ENCODE peak calls at places on chromosome 10, in five cellular contexts. D is activated CD4-positive, CD25-positive, alpha-beta regulatory T cell treated with anti-CD3 and anti-CD28 coated beads, Interleukin-2, amount 50 U/mL, for 16 hours; X is GF-D8; N is heart right ventricle; Q is CD8-positive, alpha-beta memory T cell. P is an unnamed sample.

GRCh38 chr10:120949511-120950102 is 98.4 kb downstream of the WDR11 start:
- DNase-seq in D (no peak), X (no peak), N (no peak), Q (no peak), P (no peak)

GRCh38 chr10:118951218-118951617 is 78.3 kb upstream of the NANOS1 start:
- DNase-seq in D (no peak), X (no peak), N (no peak), Q (no peak), P (no peak)

GRCh38 chr10:102642553-102643345 is 1.5 kb upstream of the TRIM8 start:
- DNase-seq in D (peak), X (peak), N (peak), Q (peak), P (no peak)

GRCh38 chr10:87550741-87551140 is 46.0 kb downstream of the MINPP1 start:
- DNase-seq in D (no peak), X (no peak), N (no peak), Q (no peak), P (no peak)

GRCh38 chr10:22597142-22597541 is 117.2 kb downstream of the PIP4K2A start:
- DNase-seq in D (no peak), X (no peak), N (no peak), Q (peak), P (no peak)

GRCh38 chr10:49310460-49310859 is 11.5 kb downstream of the C10orf71 start:
- DNase-seq in D (no peak), X (no peak), N (no peak), Q (no peak), P (no peak)

GRCh38 chr10:14477408-14477710 is 146.6 kb upstream of the FRMD4A start:
- DNase-seq in D (no peak), X (no peak), N (no peak), Q (no peak), P (no peak)

GRCh38 chr10:118590334-118590733 is 5.1 kb downstream of the PRLHR start:
- DNase-seq in D (no peak), X (no peak), N (no peak), Q (no peak), P (no peak)

GRCh38 chr10:50464004-50464409 is 159.7 kb downstream of the SGMS1 start:
- DNase-seq in D (no peak), X (peak), N (no peak), Q (no peak), P (no peak)

GRCh38 chr10:93461807-93462178 is 20.3 kb downstream of the MYOF start:
- DNase-seq in D (no peak), X (no peak), N (no peak), Q (no peak), P (no peak)

GRCh38 chr10:86671419-86671818 is 3.1 kb downstream of the LDB3 start:
- DNase-seq in D (no peak), X (no peak), N (no peak), Q (no peak), P (no peak)

GRCh38 chr10:122561212-122561611 is 658 bp downstream of the DMBT1 start:
- DNase-seq in D (no peak), X (no peak), N (no peak), Q (no peak), P (no peak)

GRCh38 chr10:11002916-11003315 is 14.8 kb upstream of the CELF2 start:
- DNase-seq in D (no peak), X (no peak), N (no peak), Q (no peak), P (no peak)

GRCh38 chr10:78600121-78600665 is 468.6 kb upstream of the ZMIZ1 start:
- DNase-seq in D (no peak), X (no peak), N (no peak), Q (no peak), P (no peak)

GRCh38 chr10:12594448-12594944 is 245.1 kb downstream of the CAMK1D start:
- DNase-seq in D (no peak), X (no peak), N (no peak), Q (no peak), P (no peak)

GRCh38 chr10:60975716-60976115 is 31.7 kb upstream of the RHOBTB1 start:
- DNase-seq in D (no peak), X (no peak), N (no peak), Q (no peak), P (no peak)

GRCh38 chr10:13115832-13116793 is 16.1 kb downstream of the OPTN start:
- DNase-seq in D (no peak), X (no peak), N (no peak), Q (peak), P (no peak)

GRCh38 chr10:79084012-79084971 is 15.5 kb downstream of the ZMIZ1 start:
- DNase-seq in D (no peak), X (peak), N (peak), Q (no peak), P (peak)

GRCh38 chr10:132664883-132665282 is 121.1 kb downstream of the NKX6-2 start:
- DNase-seq in D (no peak), X (no peak), N (no peak), Q (no peak), P (no peak)

GRCh38 chr10:97307441-97307840 is 11.6 kb upstream of the FRAT1 start:
- DNase-seq in D (no peak), X (no peak), N (no peak), Q (no peak), P (no peak)

P was measured in SIG-M5.